ENCODE peak calls at places on chromosomes 1 and 21, in five cellular contexts. C is mammary epithelial cell; R is IMR-90; M is CD8-positive, alpha-beta T cell; A is heart left ventricle. Y is an unnamed sample.

GRCh38 chr1:61602663-61603062 is 122.3 kb downstream of the TM2D1 start:
- DNase-seq in C (no peak), R (no peak), M (no peak), A (no peak), Y (no peak)

GRCh38 chr21:42677339-42678117 is 24.1 kb downstream of the PDE9A start:
- DNase-seq in C (peak), R (peak), M (no peak), A (no peak), Y (no peak)

GRCh38 chr21:46392921-46393320 is 65.8 kb upstream of the DIP2A start:
- DNase-seq in C (no peak), R (peak), M (no peak), A (peak), Y (no peak)

GRCh38 chr1:62386351-62387121 is 50.3 kb upstream of the USP1 start:
- DNase-seq in C (no peak), R (no peak), M (no peak), A (no peak), Y (no peak)

GRCh38 chr1:212606042-212606733 is 2.4 kb upstream of the ATF3 start:
- DNase-seq in C (no peak), R (no peak), M (no peak), A (no peak), Y (no peak)

GRCh38 chr1:206442101-206442500 is 28.2 kb upstream of the IKBKE start:
- DNase-seq in C (peak), R (peak), M (no peak), A (no peak), Y (no peak)

GRCh38 chr1:149966405-149966804 is 29.7 kb upstream of the MTMR11 start:
- DNase-seq in C (no peak), R (peak), M (no peak), A (no peak), Y (no peak)

GRCh38 chr1:246618240-246618639 is 52.0 kb downstream of the CNST start:
- DNase-seq in C (no peak), R (no peak), M (no peak), A (no peak), Y (no peak)

GRCh38 chr1:114353233-114353632 is 157.8 kb downstream of the TRIM33 start:
- DNase-seq in C (peak), R (peak), M (no peak), A (peak), Y (no peak)

GRCh38 chr1:93625582-93626327 is 55.9 kb downstream of the BCAR3 start:
- DNase-seq in C (peak), R (peak), M (no peak), A (peak), Y (no peak)

GRCh38 chr21:32410291-32410690 is 2.2 kb upstream of the EVA1C start:
- DNase-seq in C (no peak), R (no peak), M (no peak), A (no peak), Y (no peak)

GRCh38 chr21:32403201-32403701 is 9.3 kb upstream of the EVA1C start:
- DNase-seq in C (peak), R (peak), M (peak), A (peak), Y (peak)

GRCh38 chr21:32411366-32412161 is 942 bp upstream of the EVA1C start:
- DNase-seq in C (peak), R (peak), M (peak), A (peak), Y (peak)

GRCh38 chr21:32410916-32411315 is 1.6 kb upstream of the EVA1C start:
- DNase-seq in C (no peak), R (no peak), M (no peak), A (no peak), Y (peak)

DNA sequence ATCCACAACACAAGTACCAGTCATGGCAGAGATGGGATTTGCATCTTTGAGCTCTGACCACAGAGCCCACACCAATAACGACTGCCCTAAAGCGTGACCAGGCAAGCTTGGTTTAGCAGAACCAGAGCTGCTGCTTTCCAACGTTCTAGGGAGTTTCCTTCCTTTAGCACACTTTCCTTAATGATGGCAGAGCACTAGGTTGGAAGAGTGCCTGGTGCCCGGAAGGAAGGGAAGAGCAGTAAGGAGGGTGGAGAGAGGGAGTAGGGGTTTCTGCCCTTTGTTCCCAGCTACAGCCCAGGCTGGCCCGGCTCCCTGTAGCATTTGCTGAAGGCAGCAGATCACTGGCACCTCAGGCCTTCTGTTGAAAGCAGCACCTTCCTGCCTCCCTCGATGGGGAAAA is 6.1 kb upstream of the EVA1C start:
- DNase-seq in C (peak), R (no peak), M (no peak), A (no peak), Y (no peak)
- H3K27ac ChIP-seq in C (no peak), R (no peak), M (no peak), A (peak), Y (no peak)

DNA sequence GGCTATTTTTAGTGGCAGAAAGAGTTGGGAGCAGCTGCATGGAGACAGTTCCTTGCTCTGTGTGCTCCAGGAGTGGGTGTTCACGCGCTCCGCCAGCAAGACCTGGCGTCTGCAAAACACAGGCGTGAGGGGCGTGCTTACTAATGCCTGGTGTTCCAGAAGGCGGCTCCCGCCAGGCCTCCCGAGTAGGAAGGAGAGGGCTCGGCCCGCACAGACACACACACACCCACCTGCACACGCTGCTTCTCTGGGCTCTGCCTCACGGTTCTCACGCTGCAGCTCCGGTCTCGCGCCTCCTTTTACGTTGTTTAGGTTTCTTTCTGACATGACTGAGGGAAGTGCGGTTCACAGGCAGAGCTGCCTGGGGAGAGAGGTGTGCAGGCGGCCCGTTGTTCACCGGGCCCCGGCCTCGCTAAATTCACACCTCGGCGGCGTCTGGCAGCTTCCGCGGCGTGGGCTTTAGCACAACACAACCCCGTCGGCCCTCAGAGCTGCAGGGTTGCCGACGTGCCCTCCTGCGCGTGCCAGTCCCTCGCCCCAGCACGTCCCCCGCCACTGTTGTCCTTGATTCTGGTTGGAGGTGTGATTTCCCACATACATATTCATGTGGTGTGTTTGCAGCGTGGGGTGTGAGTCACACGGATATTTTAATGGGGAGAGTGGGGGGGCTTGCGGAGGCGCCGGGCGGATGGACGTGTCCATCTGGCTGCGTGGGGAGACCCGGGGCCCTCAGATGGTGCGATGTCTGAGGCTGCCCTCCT is 77.0 kb downstream of the SKI start:
- DNase-seq in C (no peak), R (no peak), M (no peak), A (no peak), Y (no peak)
- H3K27ac ChIP-seq in C (no peak), R (no peak), M (no peak), A (no peak), Y (no peak)

GRCh38 chr1:3504151-3504822 is 49.8 kb downstream of the ARHGEF16 start:
- DNase-seq in C (peak), R (peak), M (no peak), A (peak), Y (peak)

GRCh38 chr1:3506041-3506440 is 51.6 kb downstream of the ARHGEF16 start:
- DNase-seq in C (no peak), R (no peak), M (no peak), A (no peak), Y (no peak)

GRCh38 chr1:3505161-3505560 is 50.7 kb downstream of the ARHGEF16 start:
- DNase-seq in C (no peak), R (no peak), M (no peak), A (no peak), Y (no peak)

GRCh38 chr1:3503525-3503886 is 49.0 kb downstream of the ARHGEF16 start:
- DNase-seq in C (no peak), R (no peak), M (no peak), A (no peak), Y (no peak)

GRCh38 chr1:3504823-3505155 is 50.3 kb downstream of the ARHGEF16 start:
- DNase-seq in C (no peak), R (no peak), M (no peak), A (no peak), Y (no peak)
- H3K27ac ChIP-seq in C (no peak), R (no peak), M (no peak), A (no peak), Y (no peak)

GRCh38 chr1:50973255-50973654 is 3.2 kb downstream of the CDKN2C start:
- DNase-seq in C (no peak), R (no peak), M (no peak), A (no peak), Y (no peak)

GRCh38 chr1:50970508-50970885 is 452 bp downstream of the CDKN2C start:
- DNase-seq in C (no peak), R (no peak), M (no peak), A (no peak), Y (no peak)

GRCh38 chr1:50972766-50973165 is 2.7 kb downstream of the CDKN2C start:
- DNase-seq in C (peak), R (no peak), M (no peak), A (no peak), Y (no peak)

GRCh38 chr1:50970927-50971582 is 1.0 kb downstream of the CDKN2C start:
- DNase-seq in C (peak), R (no peak), M (no peak), A (no peak), Y (no peak)

DNA sequence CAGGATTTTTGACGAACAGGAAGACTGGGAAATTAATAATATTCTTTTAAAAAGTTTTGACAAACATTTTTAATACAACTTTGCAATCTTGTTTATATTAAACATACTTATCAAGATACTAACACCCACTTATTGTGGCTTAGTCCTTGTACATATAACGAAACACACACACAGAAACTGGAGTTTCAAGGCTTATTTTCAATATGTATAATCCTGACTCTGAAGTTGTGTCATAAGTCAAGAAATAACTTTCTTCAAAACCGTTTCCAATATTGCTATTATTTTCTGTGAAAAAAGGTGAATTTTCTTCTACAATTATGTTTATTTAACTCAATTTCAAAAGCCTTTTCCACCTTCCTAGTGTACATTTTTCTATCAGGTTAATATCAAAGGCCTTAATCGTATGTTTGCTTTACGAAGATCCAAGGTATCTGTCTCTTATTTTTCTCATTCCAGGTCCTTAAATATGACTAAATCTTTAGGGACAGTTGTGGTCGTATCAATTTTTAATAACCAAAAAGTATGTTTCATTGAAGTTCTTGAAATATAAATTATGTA is 1.8 kb downstream of the CDKN2C start:
- DNase-seq in C (peak), R (no peak), M (no peak), A (no peak), Y (no peak)
- H3K27ac ChIP-seq in C (peak), R (no peak), M (no peak), A (no peak), Y (no peak)

GRCh38 chr1:186476306-186477040 is 15.6 kb upstream of the PDC start:
- DNase-seq in C (no peak), R (peak), M (no peak), A (no peak), Y (no peak)

GRCh38 chr1:186474208-186474607 is 13.3 kb upstream of the PDC start:
- DNase-seq in C (peak), R (peak), M (no peak), A (no peak), Y (no peak)

DNA sequence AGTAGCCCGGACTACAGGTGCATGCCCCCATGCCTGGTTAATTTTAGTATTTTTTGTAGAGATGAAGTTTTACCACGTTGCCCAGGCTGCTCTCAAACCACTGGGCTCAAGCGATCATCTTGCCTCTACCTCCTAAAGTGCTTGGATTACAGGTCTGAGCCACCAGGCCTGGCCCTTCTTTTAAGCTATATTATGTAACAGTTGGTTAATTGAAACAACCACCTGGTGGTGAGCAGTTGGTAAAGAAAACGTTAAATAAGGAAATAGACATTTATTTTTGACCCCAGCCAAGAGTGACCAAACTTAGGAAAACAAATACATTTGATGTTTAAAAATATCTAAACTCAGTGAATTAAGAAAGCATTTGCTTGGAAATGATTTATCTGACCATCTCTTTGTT is 12.1 kb upstream of the PDC start:
- DNase-seq in C (no peak), R (no peak), M (no peak), A (no peak), Y (no peak)
- H3K27ac ChIP-seq in C (no peak), R (no peak), M (no peak), A (no peak), Y (no peak)

Y was measured in substantia nigra.